ENCODE peak calls at places on chromosomes 4 and X, in eight cellular contexts. I, S, L, O, T, Y, H and X are unnamed samples.
A peak's percentile ranks its signal among the peaks of the same experiment; 100 is the strongest.

GRCh38 chrX:13893826-13894225 is 76.9 kb upstream of the GPM6B start:
- DNase-seq in I (no peak), L (no peak), S (no peak), O (no peak), Y (no peak), T (no peak), H (no peak), X (no peak)

GRCh38 chr4:151792525-151792924 is 31.7 kb upstream of the GATB start:
- DNase-seq in H (no peak), I (no peak), L (no peak), S (no peak), Y (no peak), O (no peak), T (no peak), X (no peak)

GRCh38 chr4:147924604-147925412 is 192.9 kb downstream of the ARHGAP10 start:
- DNase-seq in L (no peak), T (peak; percentile 30), O (no peak), I (peak; percentile 48), H (no peak), S (peak; percentile 24), Y (no peak), X (no peak)

GRCh38 chrX:101078716-101079115 is at the start of gene TMEM35A:
- DNase-seq in Y (no peak), I (peak; percentile 44), O (no peak), H (no peak), S (peak; percentile 44), T (no peak), L (no peak), X (no peak)

GRCh38 chr4:150501019-150501727 is 80.8 kb upstream of the MAB21L2 start:
- DNase-seq in O (no peak), L (no peak), T (no peak), I (peak; percentile 78), H (no peak), S (peak; percentile 82), Y (no peak), X (no peak)

GRCh38 chrX:19805054-19805690 is 82.2 kb downstream of the SH3KBP1 start:
- DNase-seq in T (no peak), O (no peak), S (no peak), I (peak; percentile 28), H (no peak), L (no peak), Y (no peak), X (no peak)

GRCh38 chrX:63299596-63299995 is 51.5 kb downstream of the SPIN4 start:
- DNase-seq in T (no peak), I (no peak), L (no peak), H (no peak), S (no peak), Y (no peak), O (no peak), X (no peak)

GRCh38 chrX:37627602-37628001 is 56.1 kb downstream of the LANCL3 start:
- DNase-seq in I (no peak), S (no peak), L (no peak), O (no peak), Y (no peak), T (peak; percentile 36), H (no peak), X (no peak)

GRCh38 chr4:32697281-32697814 is 1977.2 kb downstream of the PCDH7 start:
- DNase-seq in T (no peak), O (no peak), L (no peak), S (no peak), H (no peak), I (no peak), Y (no peak), X (no peak)

GRCh38 chr4:140357868-140358267 is 15.6 kb upstream of the SCOC start:
- DNase-seq in T (no peak), Y (no peak), L (no peak), I (no peak), O (no peak), S (no peak), H (no peak), X (no peak)

GRCh38 chrX:24259544-24260240 is 54.2 kb downstream of the SUPT20HL2 start:
- DNase-seq in S (peak; percentile 63), Y (no peak), T (peak; percentile 57), O (peak; percentile 50), H (peak; percentile 28), L (no peak), I (peak; percentile 86), X (no peak)

GRCh38 chr4:137116144-137116543 is 416.1 kb downstream of the PCDH18 start:
- DNase-seq in S (peak; percentile 16), I (no peak), O (no peak), Y (no peak), H (no peak), T (no peak), L (no peak), X (no peak)

GRCh38 chr4:65007841-65008439 is 598.7 kb upstream of the TECRL start:
- DNase-seq in O (no peak), T (peak; percentile 13), I (peak; percentile 77), H (no peak), S (peak; percentile 59), L (no peak), Y (no peak), X (no peak)

GRCh38 chr4:184433258-184433892 is 41.0 kb downstream of the IRF2 start:
- DNase-seq in T (no peak), L (no peak), I (no peak), Y (no peak), S (no peak), H (no peak), O (no peak), X (no peak)

GRCh38 chr4:146621-147020 is 22.3 kb downstream of the ZNF718 start:
- DNase-seq in H (no peak), O (no peak), T (no peak), I (no peak), Y (no peak), L (no peak), S (no peak), X (no peak)
- H3K9me3 ChIP-seq in H (peaks cover 7% of the 10 kb centered on the region), O (peaks cover 100% of the 10 kb centered on the region), T (no peaks in the 10 kb centered on the region), I (peaks cover 100% of the 10 kb centered on the region), Y (peaks cover 24% of the 10 kb centered on the region), L (peaks cover 95% of the 10 kb centered on the region), S (no peaks in the 10 kb centered on the region), X (peaks cover 34% of the 10 kb centered on the region)

GRCh38 chr4:112361181-112361791 is 64.1 kb downstream of the ALPK1 start:
- DNase-seq in L (no peak), H (no peak), S (peak; percentile 30), I (no peak), T (no peak), O (no peak), Y (no peak), X (no peak)
- H3K9me3 ChIP-seq in L (peaks cover 4% of the 10 kb centered on the region), H (no peaks in the 10 kb centered on the region), S (no peaks in the 10 kb centered on the region), I (peaks cover 16% of the 10 kb centered on the region), T (no peaks in the 10 kb centered on the region), O (peaks cover 32% of the 10 kb centered on the region), Y (peaks cover 6% of the 10 kb centered on the region), X (no peaks in the 10 kb centered on the region)

DNA sequence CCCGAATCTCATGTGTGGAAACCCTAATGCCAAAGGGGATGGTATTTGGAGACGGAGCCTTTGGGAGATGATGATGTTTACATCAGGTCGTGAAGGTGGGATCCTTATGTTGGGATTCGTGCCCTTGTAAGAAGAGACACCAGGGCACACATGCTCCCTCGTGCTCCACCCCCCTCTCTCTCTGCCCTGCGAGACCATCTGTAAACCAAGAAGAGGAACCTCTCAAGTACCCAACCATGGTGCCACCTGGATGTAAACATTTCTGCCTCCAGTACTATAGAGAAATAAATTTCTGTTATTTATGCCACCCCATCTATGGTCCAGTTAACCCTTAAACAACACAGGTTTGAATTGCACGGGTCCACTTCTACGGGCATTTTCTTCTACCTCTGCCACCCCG is 179.4 kb downstream of the DHRSX start:
- DNase-seq in H (no peak), S (no peak), Y (no peak), L (no peak), I (no peak), O (no peak), T (no peak), X (no peak)
- H3K9me3 ChIP-seq in H (no peaks in the 10 kb centered on the region), S (no peaks in the 10 kb centered on the region), Y (no peaks in the 10 kb centered on the region), L (no peaks in the 10 kb centered on the region), I (no peaks in the 10 kb centered on the region), O (no peaks in the 10 kb centered on the region), T (no peaks in the 10 kb centered on the region), X (no peaks in the 10 kb centered on the region)

GRCh38 chrX:47229427-47229826 is 3.4 kb upstream of the USP11 start:
- DNase-seq in H (no peak), O (no peak), S (no peak), I (no peak), Y (no peak), L (no peak), T (no peak), X (no peak)
- H3K9me3 ChIP-seq in H (no peaks in the 10 kb centered on the region), O (no peaks in the 10 kb centered on the region), S (no peaks in the 10 kb centered on the region), I (no peaks in the 10 kb centered on the region), Y (no peaks in the 10 kb centered on the region), L (no peaks in the 10 kb centered on the region), T (no peaks in the 10 kb centered on the region), X (no peaks in the 10 kb centered on the region)